ENCODE peak calls at places on chromosomes 4 and X, in six cellular contexts. O is mesenchymal stem cell, F is IMR-90, S is neuronal stem cell, L is H1, V is mesendoderm. X is an unnamed sample.

GRCh38 chr4:17027495-17027894 is 129.1 kb upstream of the LDB2 start:
- DNase-seq in O (peak; percentile 91), F (peak; percentile 99), S (no peak), L (no peak), V (no peak), X (no peak)

GRCh38 chr4:16714191-16714590 is 184.3 kb downstream of the LDB2 start:
- DNase-seq in O (no peak), F (no peak), S (no peak), L (no peak), V (no peak), X (no peak)

GRCh38 chrX:24982306-24982965 is 33.3 kb downstream of the ARX start:
- DNase-seq in O (peak; percentile 5), F (peak; percentile 8), S (no peak), L (no peak), V (no peak), X (no peak)

GRCh38 chr4:83257811-83258210 is 26.8 kb downstream of the COQ2 start:
- DNase-seq in O (no peak), F (no peak), S (no peak), L (no peak), V (peak; percentile 57), X (no peak)

GRCh38 chr4:3201718-3202702 is 46.9 kb upstream of the MSANTD1 start:
- DNase-seq in O (peak; percentile 16), F (peak; percentile 69), S (no peak), L (no peak), V (peak; percentile 6), X (no peak)

GRCh38 chrX:12921886-12922599 is 15.6 kb downstream of the TLR8 start:
- DNase-seq in O (no peak), F (no peak), S (no peak), L (no peak), V (no peak), X (no peak)

GRCh38 chrX:137118136-137118535 is 84.3 kb upstream of the GPR101 start:
- DNase-seq in O (no peak), F (no peak), S (no peak), L (no peak), V (no peak), X (no peak)

GRCh38 chr4:26839534-26839951 is 21.1 kb upstream of the STIM2 start:
- DNase-seq in O (peak; percentile 8), F (peak; percentile 33), S (no peak), L (no peak), V (peak; percentile 28), X (no peak)

GRCh38 chr4:130026185-130026584 is 930.2 kb downstream of the C4orf33 start:
- DNase-seq in O (no peak), F (no peak), S (peak; percentile 82), L (peak; percentile 96), V (peak; percentile 98), X (no peak)

GRCh38 chr4:24533364-24533763 is 51.0 kb downstream of the DHX15 start:
- DNase-seq in O (peak; percentile 50), F (peak; percentile 50), S (no peak), L (no peak), V (no peak), X (no peak)

GRCh38 chrX:128759745-128760144 is 707.5 kb upstream of the ACTRT1 start:
- DNase-seq in O (no peak), F (no peak), S (no peak), L (no peak), V (no peak), X (no peak)

GRCh38 chr4:128590773-128591172 is 218.7 kb upstream of the JADE1 start:
- DNase-seq in O (no peak), F (peak; percentile 37), S (no peak), L (no peak), V (no peak), X (no peak)

GRCh38 chr4:120858776-120859175 is 63.8 kb downstream of the PRDM5 start:
- DNase-seq in O (peak; percentile 8), F (peak; percentile 59), S (no peak), L (no peak), V (no peak), X (no peak)

GRCh38 chrX:47218920-47219815 is 687 bp downstream of the CDK16 start:
- DNase-seq in O (no peak), F (no peak), S (no peak), L (no peak), V (peak; percentile 34), X (no peak)

GRCh38 chr4:112895785-112896184 is 153.7 kb upstream of the ANK2 start:
- DNase-seq in O (peak; percentile 32), F (no peak), S (peak; percentile 49), L (peak; percentile 38), V (peak; percentile 64), X (no peak)

GRCh38 chr4:110171981-110172380 is 26.4 kb downstream of the ELOVL6 start:
- DNase-seq in O (no peak), F (no peak), S (no peak), L (no peak), V (no peak), X (no peak)

GRCh38 chrX:56783450-56783831 is 54.4 kb downstream of the NBDY start:
- DNase-seq in O (no peak), F (peak; percentile 65), S (no peak), L (no peak), V (no peak), X (peak; percentile 92)

GRCh38 chr4:89708903-89709361 is 128.0 kb downstream of the SNCA start:
- DNase-seq in O (peak; percentile 86), F (peak; percentile 54), S (no peak), L (no peak), V (peak; percentile 76), X (no peak)

GRCh38 chr4:186067757-186068385 is 1.1 kb upstream of the TLR3 start:
- DNase-seq in O (peak; percentile 39), F (peak; percentile 19), S (no peak), L (peak; percentile 10), V (peak; percentile 65), X (peak; percentile 77)

GRCh38 chr4:186650401-186651180 is 73.1 kb downstream of the FAT1 start:
- DNase-seq in O (no peak), F (no peak), S (no peak), L (no peak), V (no peak), X (no peak)

GRCh38 chr4:60455380-60455779 is 744.7 kb upstream of the ADGRL3 start:
- DNase-seq in O (no peak), F (no peak), S (no peak), L (no peak), V (no peak), X (no peak)

GRCh38 chrX:136658151-136658550 is 10.2 kb downstream of the CD40LG start:
- DNase-seq in O (no peak), F (no peak), S (no peak), L (no peak), V (no peak), X (no peak)

GRCh38 chr4:91754716-91755115 is 549.0 kb upstream of the GRID2 start:
- DNase-seq in O (no peak), F (no peak), S (no peak), L (no peak), V (no peak), X (no peak)

GRCh38 chr4:26029512-26030131 is 115.6 kb downstream of the SMIM20 start:
- DNase-seq in O (no peak), F (no peak), S (no peak), L (no peak), V (no peak), X (no peak)

GRCh38 chrX:155768036-155768769 is 112.9 kb upstream of the VAMP7 start:
- DNase-seq in O (peak; percentile 64), F (peak; percentile 35), S (no peak), L (no peak), V (peak; percentile 17), X (peak; percentile 28)

GRCh38 chr4:150722908-150723362 is 141.0 kb downstream of the MAB21L2 start:
- DNase-seq in O (peak; percentile 16), F (no peak), S (no peak), L (no peak), V (peak; percentile 60), X (peak; percentile 1)

GRCh38 chrX:103428525-103428924 is 52.2 kb downstream of the BEX3 start:
- DNase-seq in O (no peak), F (no peak), S (no peak), L (no peak), V (peak; percentile 75), X (peak; percentile 87)

GRCh38 chrX:103418811-103419210 is 42.5 kb downstream of the BEX3 start:
- DNase-seq in O (no peak), F (no peak), S (no peak), L (no peak), V (no peak), X (no peak)

DNA sequence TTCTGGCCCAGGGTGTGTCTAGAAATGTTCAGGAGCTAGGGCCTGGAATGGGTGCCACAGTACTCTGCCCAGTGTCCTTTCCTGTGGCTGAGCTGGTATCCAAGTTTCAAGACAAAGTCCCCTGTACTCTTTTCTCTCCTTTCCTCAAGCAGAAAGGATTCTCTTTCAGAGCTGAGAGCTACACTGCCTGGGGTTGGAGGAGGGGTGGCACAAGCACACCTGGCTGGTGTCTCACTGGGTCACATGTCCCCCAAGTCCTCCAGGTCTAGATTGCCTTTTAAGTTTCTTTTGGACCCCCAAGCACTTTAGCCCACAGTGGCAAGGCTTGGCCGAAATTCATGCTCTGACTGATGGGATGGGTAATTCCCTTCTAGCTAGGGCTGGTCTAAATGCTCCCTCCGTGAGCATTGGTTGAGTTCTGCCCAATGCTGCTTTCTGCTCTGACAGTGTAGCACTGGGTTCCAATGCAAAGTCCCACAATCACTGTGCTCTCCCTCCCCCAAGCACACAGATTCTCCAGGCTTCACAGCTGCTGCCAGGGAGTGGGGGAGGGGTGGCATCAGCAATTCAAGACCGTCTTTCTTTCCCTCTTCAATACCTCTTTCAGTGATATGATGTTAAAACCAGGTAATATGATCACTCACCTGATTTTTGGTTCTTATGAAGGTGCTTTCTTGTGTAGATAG is 47.8 kb downstream of the BEX3 start:
- DNase-seq in O (no peak), F (no peak), S (no peak), L (no peak), V (peak; percentile 88), X (no peak)
- H3K18ac ChIP-seq in O (no peak overlapping the region), F (no peak overlapping the region), S (no peak overlapping the region), L (peak overlapping the region; percentile 48), V (no peak overlapping the region), X (no peak overlapping the region)

GRCh38 chrX:130497531-130497930 is 95.7 kb downstream of the RBMX2 start:
- DNase-seq in O (no peak), F (no peak), S (no peak), L (no peak), V (no peak), X (no peak)
- H3K27me3 ChIP-seq in O (no peaks in the 10 kb centered on the region), F (peaks cover 1% of the 10 kb centered on the region), S (no peaks in the 10 kb centered on the region), L (no peaks in the 10 kb centered on the region), V (no peaks in the 10 kb centered on the region), X (no peaks in the 10 kb centered on the region)

GRCh38 chrX:68692651-68693050 is 45.2 kb downstream of the STARD8 start:
- DNase-seq in O (peak; percentile 17), F (peak; percentile 53), S (no peak), L (no peak), V (no peak), X (no peak)

GRCh38 chrX:68691921-68692320 is 44.5 kb downstream of the STARD8 start:
- DNase-seq in O (no peak), F (no peak), S (no peak), L (no peak), V (no peak), X (no peak)

GRCh38 chrX:68694429-68695205 is 47.2 kb downstream of the STARD8 start:
- DNase-seq in O (no peak), F (no peak), S (no peak), L (no peak), V (no peak), X (no peak)

GRCh38 chrX:68695206-68695845 is 47.9 kb downstream of the STARD8 start:
- DNase-seq in O (no peak), F (no peak), S (no peak), L (no peak), V (no peak), X (no peak)

GRCh38 chrX:68693481-68694410 is 46.3 kb downstream of the STARD8 start:
- DNase-seq in O (peak; percentile 60), F (peak; percentile 50), S (peak; percentile 59), L (no peak), V (peak; percentile 89), X (peak; percentile 64)
- H3K18ac ChIP-seq in O (no peak overlapping the region), F (no peak overlapping the region), S (peak overlapping the region; percentile 85), L (no peak overlapping the region), V (peak overlapping the region; percentile 60), X (peak overlapping the region; percentile 17)

GRCh38 chr4:76689079-76689817 is 208.7 kb downstream of the SOWAHB start:
- DNase-seq in O (peak; percentile 47), F (peak; percentile 28), S (peak; percentile 63), L (no peak), V (peak; percentile 84), X (peak; percentile 74)
- H3K27me3 ChIP-seq in O (no peaks in the 10 kb centered on the region), F (no peaks in the 10 kb centered on the region), S (no peaks in the 10 kb centered on the region), L (no peaks in the 10 kb centered on the region), V (no peaks in the 10 kb centered on the region), X (no peaks in the 10 kb centered on the region)

X was measured in trophoblast cell.